ENCODE peak calls at places on chromosomes 3 and 15, in six cellular contexts. One of them, this sample, is unnamed.
A peak's percentile ranks its signal among the peaks of the same experiment; 100 is the strongest.

GRCh38 chr3:177358085-177358967 is 161.0 kb upstream of the TBL1XR1 start:
- DNase-seq in activated CD4-positive, CD25-positive, alpha-beta regulatory T cell: no peak
- DNase-seq in NCI-H460: peak; percentile 92
- DNase-seq in endothelial cell: peak; percentile 53
- DNase-seq in RPMI7951: peak; percentile 99
- DNase-seq in hepatic stellate cell: no peak
- DNase-seq in this sample: peak; percentile 90

GRCh38 chr3:39577541-39577940 is 110.1 kb downstream of the MOBP start:
- DNase-seq in activated CD4-positive, CD25-positive, alpha-beta regulatory T cell: no peak
- DNase-seq in NCI-H460: no peak
- DNase-seq in endothelial cell: no peak
- DNase-seq in RPMI7951: no peak
- DNase-seq in hepatic stellate cell: no peak
- DNase-seq in this sample: no peak

GRCh38 chr3:138898301-138898700 is 48.6 kb downstream of the FOXL2 start:
- DNase-seq in activated CD4-positive, CD25-positive, alpha-beta regulatory T cell: no peak
- DNase-seq in NCI-H460: peak; percentile 32
- DNase-seq in endothelial cell: no peak
- DNase-seq in RPMI7951: peak; percentile 54
- DNase-seq in hepatic stellate cell: no peak
- DNase-seq in this sample: peak; percentile 31

GRCh38 chr3:79410136-79410535 is 357.7 kb downstream of the ROBO1 start:
- DNase-seq in activated CD4-positive, CD25-positive, alpha-beta regulatory T cell: no peak
- DNase-seq in NCI-H460: no peak
- DNase-seq in endothelial cell: no peak
- DNase-seq in RPMI7951: no peak
- DNase-seq in hepatic stellate cell: no peak
- DNase-seq in this sample: no peak

GRCh38 chr15:40104865-40105516 is 3.7 kb downstream of the BMF start:
- DNase-seq in activated CD4-positive, CD25-positive, alpha-beta regulatory T cell: peak; percentile 77
- DNase-seq in NCI-H460: peak; percentile 75
- DNase-seq in endothelial cell: peak; percentile 94
- DNase-seq in RPMI7951: peak; percentile 96
- DNase-seq in hepatic stellate cell: peak; percentile 87
- DNase-seq in this sample: peak; percentile 84

GRCh38 chr3:126418256-126418530 is 23.5 kb downstream of the CFAP100 start:
- DNase-seq in activated CD4-positive, CD25-positive, alpha-beta regulatory T cell: no peak
- DNase-seq in NCI-H460: no peak
- DNase-seq in endothelial cell: no peak
- DNase-seq in RPMI7951: no peak
- DNase-seq in hepatic stellate cell: no peak
- DNase-seq in this sample: no peak

GRCh38 chr3:188407158-188407880 is 253.4 kb downstream of the LPP start:
- DNase-seq in activated CD4-positive, CD25-positive, alpha-beta regulatory T cell: no peak
- DNase-seq in NCI-H460: no peak
- DNase-seq in endothelial cell: no peak
- DNase-seq in RPMI7951: peak; percentile 41
- DNase-seq in hepatic stellate cell: peak; percentile 11
- DNase-seq in this sample: no peak

GRCh38 chr15:96503276-96503675 is 172.8 kb downstream of the NR2F2 start:
- DNase-seq in activated CD4-positive, CD25-positive, alpha-beta regulatory T cell: no peak
- DNase-seq in NCI-H460: no peak
- DNase-seq in endothelial cell: no peak
- DNase-seq in RPMI7951: no peak
- DNase-seq in hepatic stellate cell: no peak
- DNase-seq in this sample: no peak

GRCh38 chr3:113292933-113293332 is 81.6 kb downstream of the BOC start:
- DNase-seq in activated CD4-positive, CD25-positive, alpha-beta regulatory T cell: no peak
- DNase-seq in NCI-H460: no peak
- DNase-seq in endothelial cell: no peak
- DNase-seq in RPMI7951: no peak
- DNase-seq in hepatic stellate cell: no peak
- DNase-seq in this sample: no peak

GRCh38 chr3:196225086-196225485 is 8.8 kb downstream of the SLC51A start:
- DNase-seq in activated CD4-positive, CD25-positive, alpha-beta regulatory T cell: no peak
- DNase-seq in NCI-H460: no peak
- DNase-seq in endothelial cell: no peak
- DNase-seq in RPMI7951: no peak
- DNase-seq in hepatic stellate cell: no peak
- DNase-seq in this sample: no peak

GRCh38 chr3:99895106-99895705 is 77.5 kb downstream of the CMSS1 start:
- DNase-seq in activated CD4-positive, CD25-positive, alpha-beta regulatory T cell: no peak
- DNase-seq in NCI-H460: no peak
- DNase-seq in endothelial cell: no peak
- DNase-seq in RPMI7951: no peak
- DNase-seq in hepatic stellate cell: no peak
- DNase-seq in this sample: no peak

GRCh38 chr3:141303481-141304223 is 64.7 kb upstream of the ZBTB38 start:
- DNase-seq in activated CD4-positive, CD25-positive, alpha-beta regulatory T cell: peak; percentile 17
- DNase-seq in NCI-H460: peak; percentile 68
- DNase-seq in endothelial cell: peak; percentile 69
- DNase-seq in RPMI7951: peak; percentile 80
- DNase-seq in hepatic stellate cell: peak; percentile 58
- DNase-seq in this sample: peak; percentile 79

GRCh38 chr15:57405133-57405532 is 28.8 kb downstream of the CGNL1 start:
- DNase-seq in activated CD4-positive, CD25-positive, alpha-beta regulatory T cell: no peak
- DNase-seq in NCI-H460: no peak
- DNase-seq in endothelial cell: no peak
- DNase-seq in RPMI7951: no peak
- DNase-seq in hepatic stellate cell: no peak
- DNase-seq in this sample: no peak

GRCh38 chr3:120506828-120507774 is 56.3 kb upstream of the FSTL1 start:
- DNase-seq in activated CD4-positive, CD25-positive, alpha-beta regulatory T cell: no peak
- DNase-seq in NCI-H460: peak; percentile 41
- DNase-seq in endothelial cell: peak; percentile 35
- DNase-seq in RPMI7951: peak; percentile 77
- DNase-seq in hepatic stellate cell: peak; percentile 15
- DNase-seq in this sample: peak; percentile 64

GRCh38 chr15:35724626-35725025 is 178.7 kb upstream of the DPH6 start:
- DNase-seq in activated CD4-positive, CD25-positive, alpha-beta regulatory T cell: no peak
- DNase-seq in NCI-H460: no peak
- DNase-seq in endothelial cell: no peak
- DNase-seq in RPMI7951: no peak
- DNase-seq in hepatic stellate cell: no peak
- DNase-seq in this sample: peak; percentile 54

GRCh38 chr3:119352863-119353527 is 58.8 kb downstream of the ARHGAP31 start:
- DNase-seq in activated CD4-positive, CD25-positive, alpha-beta regulatory T cell: no peak
- DNase-seq in NCI-H460: no peak
- DNase-seq in endothelial cell: no peak
- DNase-seq in RPMI7951: peak; percentile 50
- DNase-seq in hepatic stellate cell: no peak
- DNase-seq in this sample: no peak

GRCh38 chr3:193732827-193733226 is 139.8 kb downstream of the OPA1 start:
- DNase-seq in activated CD4-positive, CD25-positive, alpha-beta regulatory T cell: no peak
- DNase-seq in NCI-H460: no peak
- DNase-seq in endothelial cell: no peak
- DNase-seq in RPMI7951: no peak
- DNase-seq in hepatic stellate cell: no peak
- DNase-seq in this sample: no peak

GRCh38 chr3:135314227-135314626 is 519.2 kb downstream of the EPHB1 start:
- DNase-seq in activated CD4-positive, CD25-positive, alpha-beta regulatory T cell: no peak
- DNase-seq in NCI-H460: no peak
- DNase-seq in endothelial cell: no peak
- DNase-seq in RPMI7951: no peak
- DNase-seq in hepatic stellate cell: no peak
- DNase-seq in this sample: no peak

GRCh38 chr3:152253514-152253913 is 15.2 kb upstream of the MBNL1 start:
- DNase-seq in activated CD4-positive, CD25-positive, alpha-beta regulatory T cell: no peak
- DNase-seq in NCI-H460: no peak
- DNase-seq in endothelial cell: no peak
- DNase-seq in RPMI7951: no peak
- DNase-seq in hepatic stellate cell: no peak
- DNase-seq in this sample: no peak

GRCh38 chr3:17032407-17033034 is 147.8 kb downstream of the PLCL2 start:
- DNase-seq in activated CD4-positive, CD25-positive, alpha-beta regulatory T cell: no peak
- DNase-seq in NCI-H460: peak; percentile 18
- DNase-seq in endothelial cell: peak; percentile 11
- DNase-seq in RPMI7951: peak; percentile 28
- DNase-seq in hepatic stellate cell: peak; percentile 7
- DNase-seq in this sample: peak; percentile 53

GRCh38 chr3:4380013-4380412 is 76.8 kb downstream of the SETMAR start:
- DNase-seq in activated CD4-positive, CD25-positive, alpha-beta regulatory T cell: no peak
- DNase-seq in NCI-H460: no peak
- DNase-seq in endothelial cell: no peak
- DNase-seq in RPMI7951: no peak
- DNase-seq in hepatic stellate cell: no peak
- DNase-seq in this sample: no peak

GRCh38 chr3:169562988-169563774 is 100.3 kb downstream of the MECOM start:
- DNase-seq in activated CD4-positive, CD25-positive, alpha-beta regulatory T cell: no peak
- DNase-seq in NCI-H460: no peak
- DNase-seq in endothelial cell: no peak
- DNase-seq in RPMI7951: no peak
- DNase-seq in hepatic stellate cell: no peak
- DNase-seq in this sample: no peak

GRCh38 chr15:42155546-42156265 is 730 bp downstream of the PLA2G4F start:
- DNase-seq in activated CD4-positive, CD25-positive, alpha-beta regulatory T cell: no peak
- DNase-seq in NCI-H460: no peak
- DNase-seq in endothelial cell: no peak
- DNase-seq in RPMI7951: no peak
- DNase-seq in hepatic stellate cell: no peak
- DNase-seq in this sample: no peak

GRCh38 chr3:2643606-2644005 is 466.6 kb downstream of the IL5RA start:
- DNase-seq in activated CD4-positive, CD25-positive, alpha-beta regulatory T cell: no peak
- DNase-seq in NCI-H460: no peak
- DNase-seq in endothelial cell: no peak
- DNase-seq in RPMI7951: no peak
- DNase-seq in hepatic stellate cell: no peak
- DNase-seq in this sample: no peak